ENCODE peak calls at places on chromosomes 7 and 10, in six cellular contexts. A is BJ, D is lower lobe of right lung, W is ovary, O is mammary epithelial cell, Q is fibroblast of mammary gland. P is an unnamed sample.

GRCh38 chr10:76331742-76332141 is 900.3 kb downstream of the LRMDA start:
- DNase-seq in A (no peak), D (no peak), W (no peak), O (no peak), Q (no peak), P (no peak)

GRCh38 chr7:124101173-124101768 is 68.4 kb upstream of the TMEM229A start:
- DNase-seq in A (no peak), D (no peak), W (no peak), O (no peak), Q (peak), P (no peak)

GRCh38 chr7:70833726-70834125 is 298.2 kb upstream of the GALNT17 start:
- DNase-seq in A (no peak), D (no peak), W (no peak), O (peak), Q (peak), P (no peak)

GRCh38 chr10:95542761-95543160 is 18.4 kb downstream of the SORBS1 start:
- DNase-seq in A (no peak), D (no peak), W (no peak), O (no peak), Q (no peak), P (no peak)

GRCh38 chr7:132709971-132710567 is 133.8 kb upstream of the PLXNA4 start:
- DNase-seq in A (no peak), D (no peak), W (no peak), O (peak), Q (peak), P (peak)

GRCh38 chr7:15686209-15686956 is at the start of gene MEOX2:
- DNase-seq in A (no peak), D (peak), W (peak), O (no peak), Q (peak), P (peak)

GRCh38 chr7:50531401-50531906 is 33.8 kb downstream of the DDC start:
- DNase-seq in A (no peak), D (no peak), W (no peak), O (peak), Q (peak), P (no peak)

GRCh38 chr10:74825033-74825370 is 1.4 kb upstream of the KAT6B start:
- DNase-seq in A (no peak), D (peak), W (peak), O (no peak), Q (no peak), P (no peak)

GRCh38 chr7:30475580-30475979 is 3.0 kb downstream of the NOD1 start:
- DNase-seq in A (no peak), D (no peak), W (no peak), O (no peak), Q (peak), P (no peak)

GRCh38 chr10:42962120-42962901 is 114.6 kb upstream of the RET start:
- DNase-seq in A (no peak), D (peak), W (no peak), O (no peak), Q (no peak), P (no peak)

GRCh38 chr10:29734980-29735627 is 100.3 kb upstream of the SVIL start:
- DNase-seq in A (no peak), D (peak), W (peak), O (peak), Q (no peak), P (no peak)

GRCh38 chr7:140908351-140908750 is 16.4 kb downstream of the BRAF start:
- DNase-seq in A (no peak), D (no peak), W (no peak), O (no peak), Q (no peak), P (no peak)

GRCh38 chr10:113819989-113820388 is 33.9 kb downstream of the DCLRE1A start:
- DNase-seq in A (no peak), D (no peak), W (no peak), O (no peak), Q (no peak), P (no peak)

DNA sequence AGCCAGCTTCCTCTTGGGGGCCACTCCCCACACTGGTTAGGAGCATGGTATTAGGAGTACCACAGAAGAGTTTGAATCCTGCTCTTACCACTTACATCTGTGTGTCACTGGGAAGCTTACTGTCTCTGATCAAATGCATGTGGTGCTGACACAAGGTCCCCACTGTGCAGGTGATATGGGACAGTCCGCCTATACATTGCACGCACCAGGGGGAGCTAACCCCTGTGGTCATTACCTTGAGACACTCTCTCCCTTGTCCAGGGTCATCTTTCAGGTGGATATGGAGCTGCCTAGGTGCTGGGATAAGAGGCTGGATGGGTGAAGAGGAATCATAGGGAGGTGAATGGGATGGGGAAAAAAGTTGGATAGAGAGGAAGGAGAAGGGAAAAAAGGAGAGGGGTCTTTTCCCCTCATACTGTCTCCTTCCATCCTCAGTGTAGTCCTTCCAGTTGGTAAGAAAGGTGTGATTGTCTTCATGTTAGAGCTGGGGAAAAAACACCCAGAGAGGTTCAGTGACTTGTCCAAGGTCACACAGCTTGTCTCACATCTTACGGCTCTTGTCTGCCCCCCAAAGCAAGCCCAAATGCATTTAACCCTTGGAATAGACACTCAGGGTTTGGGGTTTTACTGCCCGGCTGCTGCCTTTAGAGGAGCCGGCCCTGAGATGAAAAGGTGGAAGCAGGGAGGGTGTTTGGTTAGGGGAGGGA is 125.9 kb downstream of the CDH23 start:
- DNase-seq in A (no peak), D (no peak), W (no peak), O (no peak), Q (no peak), P (no peak)
- TF ChIP-seq CTCF in A (no peak), D (no peak), W (no peak), O (peak), Q (no peak), P (peak)

DNA sequence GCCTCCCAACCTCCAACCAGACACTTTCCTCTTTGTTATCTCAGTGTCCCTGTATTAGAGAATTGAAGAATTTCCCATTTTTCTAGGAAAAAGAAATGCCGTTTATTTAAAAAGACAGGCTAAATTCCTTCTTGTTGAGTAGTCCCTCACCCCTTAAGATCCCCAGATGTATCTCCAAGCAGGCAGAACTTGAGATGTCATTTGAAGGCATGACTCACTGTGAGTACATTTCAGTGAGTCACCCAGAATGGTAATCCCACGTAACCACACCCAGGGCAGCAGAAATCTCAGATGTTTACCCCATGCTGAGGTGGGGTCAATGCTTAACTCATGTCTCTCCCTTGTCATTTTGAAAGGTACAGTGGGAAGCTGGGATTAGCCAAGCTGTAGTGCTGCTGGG is 4.4 kb downstream of the ZNF655 start:
- DNase-seq in A (peak), D (no peak), W (no peak), O (peak), Q (peak), P (peak)
- H3K4me3 ChIP-seq in A (no peak), D (no peak), W (no peak), O (no peak), Q (no peak), P (peak)

GRCh38 chr7:101532000-101532399 is 97.1 kb downstream of the MYL10 start:
- DNase-seq in A (no peak), D (no peak), W (no peak), O (no peak), Q (no peak), P (no peak)
- TF ChIP-seq CTCF in A (no peak), D (no peak), W (no peak), O (no peak), Q (no peak), P (no peak)

DNA sequence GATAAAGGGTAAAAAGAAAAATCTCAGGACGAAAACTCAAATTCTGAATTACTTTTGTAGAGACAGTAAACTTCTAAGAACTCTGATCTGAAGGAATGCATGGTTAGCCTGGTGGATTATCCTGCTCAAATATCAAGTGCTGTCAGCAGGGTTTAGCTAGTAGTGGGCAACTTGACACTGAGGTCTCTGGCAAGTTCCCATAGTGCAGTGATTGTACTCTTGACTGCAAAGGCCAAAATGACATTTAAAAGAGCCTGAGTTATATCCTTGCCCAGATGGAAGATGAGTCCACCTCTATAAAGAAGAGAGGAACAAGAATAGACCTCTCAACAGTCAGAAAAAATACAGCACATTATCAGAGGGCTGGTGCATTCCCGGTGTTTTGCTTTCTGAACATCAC is 304.5 kb upstream of the IMMP2L start:
- DNase-seq in A (no peak), D (no peak), W (no peak), O (no peak), Q (no peak), P (no peak)
- H3K4me3 ChIP-seq in A (no peak), D (no peak), W (no peak), O (no peak), Q (no peak), P (no peak)

DNA sequence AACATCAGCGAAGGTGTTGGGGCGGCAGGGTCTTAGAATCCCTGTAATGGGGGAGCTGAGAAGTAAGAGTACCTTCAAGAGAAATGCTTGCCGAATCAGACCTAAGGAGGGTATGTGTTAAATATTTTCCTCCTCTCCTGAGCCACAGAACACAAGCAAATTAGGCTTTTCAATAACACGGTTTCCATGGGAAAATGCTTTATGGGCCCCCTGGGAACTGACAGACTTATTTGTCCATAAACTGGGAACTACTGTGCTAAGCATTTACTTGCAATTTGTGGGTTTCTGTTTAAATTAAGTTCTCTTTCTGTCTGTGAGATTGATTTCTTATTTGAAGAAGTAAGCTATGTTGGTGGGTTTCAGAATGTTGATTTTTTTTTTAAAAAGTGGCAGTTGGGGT is 7.0 kb downstream of the RBM17 start:
- DNase-seq in A (no peak), D (no peak), W (no peak), O (no peak), Q (peak), P (no peak)
- TF ChIP-seq CTCF in A (no peak), D (no peak), W (no peak), O (no peak), Q (no peak), P (no peak)

GRCh38 chr7:27181176-27181520 is 3.9 kb downstream of the HOXA11 start:
- DNase-seq in A (no peak), D (no peak), W (no peak), O (no peak), Q (no peak), P (no peak)

GRCh38 chr7:27179030-27179429 is 4.9 kb upstream of the HOXA10 start:
- DNase-seq in A (no peak), D (no peak), W (no peak), O (no peak), Q (no peak), P (no peak)

GRCh38 chr7:27181795-27182275 is 3.2 kb downstream of the HOXA11 start:
- DNase-seq in A (no peak), D (no peak), W (no peak), O (no peak), Q (no peak), P (no peak)

GRCh38 chr7:27179503-27180430 is 5.3 kb downstream of the HOXA11 start:
- DNase-seq in A (peak), D (peak), W (no peak), O (peak), Q (peak), P (no peak)

GRCh38 chr7:27180431-27181175 is 4.4 kb downstream of the HOXA11 start:
- DNase-seq in A (no peak), D (no peak), W (no peak), O (no peak), Q (no peak), P (no peak)
- H3K4me3 ChIP-seq in A (peak), D (no peak), W (peak), O (no peak), Q (no peak), P (peak)

GRCh38 chr10:13847201-13847631 is 260.5 kb downstream of the PRPF18 start:
- DNase-seq in A (no peak), D (no peak), W (no peak), O (no peak), Q (no peak), P (no peak)
- TF ChIP-seq CTCF in A (no peak), D (no peak), W (no peak), O (peak), Q (no peak), P (no peak)

DNA sequence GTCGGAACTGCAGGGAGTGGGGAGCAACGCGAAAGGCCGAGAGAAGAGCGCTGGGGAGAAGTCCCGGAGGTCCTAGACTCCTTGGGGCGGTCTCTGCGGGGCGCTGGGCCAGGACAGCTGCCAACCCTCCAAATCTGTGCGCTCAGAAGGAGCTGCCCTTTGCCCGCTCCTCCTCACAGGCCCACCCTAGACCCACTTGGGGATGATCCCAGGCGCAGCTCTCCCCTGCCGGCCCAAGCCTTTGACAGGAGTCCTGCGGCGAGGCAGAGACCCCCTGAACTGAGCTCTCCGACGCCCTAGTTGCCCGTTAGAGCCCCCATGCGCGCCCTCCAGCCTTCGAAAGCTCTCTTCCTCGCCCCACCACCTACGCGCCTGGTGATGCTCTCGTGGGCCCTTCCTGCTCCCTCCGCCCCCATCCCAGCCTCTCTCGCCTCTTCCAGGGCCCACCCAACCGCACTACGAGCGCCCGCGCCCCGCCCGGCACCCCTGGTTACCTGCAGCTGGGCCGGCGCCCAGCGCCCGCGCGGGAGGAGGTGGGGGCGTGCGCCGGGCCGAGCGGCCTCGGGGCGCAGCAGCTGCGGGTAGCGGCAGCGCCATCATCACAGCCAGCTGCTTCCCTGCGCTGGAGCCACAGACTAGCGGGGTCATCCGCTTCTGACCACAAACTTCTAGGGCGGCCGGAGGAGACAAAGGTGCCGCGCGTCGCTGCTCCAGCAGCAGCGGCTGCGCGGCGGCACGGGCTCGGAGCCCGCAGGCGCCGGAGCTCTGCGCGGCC is 353.4 kb downstream of the DNAJB6 start:
- DNase-seq in A (no peak), D (no peak), W (no peak), O (peak), Q (peak), P (no peak)
- H3K4me3 ChIP-seq in A (peak), D (peak), W (peak), O (no peak), Q (peak), P (peak)

GRCh38 chr10:91339729-91340128 is 70.4 kb upstream of the HECTD2 start:
- DNase-seq in A (no peak), D (no peak), W (no peak), O (no peak), Q (no peak), P (no peak)

GRCh38 chr10:91340613-91341362 is 69.4 kb upstream of the HECTD2 start:
- DNase-seq in A (peak), D (no peak), W (no peak), O (peak), Q (peak), P (peak)

GRCh38 chr10:91335147-91335546 is 75.0 kb upstream of the HECTD2 start:
- DNase-seq in A (no peak), D (no peak), W (no peak), O (no peak), Q (no peak), P (no peak)
- TF ChIP-seq CTCF in A (no peak), D (no peak), W (no peak), O (no peak), Q (no peak), P (no peak)

P was measured in HFF-Myc.